ENCODE peak calls at places on chromosomes 12 and 14, in four cellular contexts. One of them, this sample, is unnamed.

GRCh38 chr14:101733211-101733610 is 28.3 kb upstream of the PPP2R5C start:
- DNase-seq in K562: peak; percentile 63
- DNase-seq in GM12878: no peak
- DNase-seq in IMR-90: peak; percentile 48
- DNase-seq in this sample: no peak

GRCh38 chr12:113988064-113988451 is 21.9 kb upstream of the RBM19 start:
- DNase-seq in K562: no peak
- DNase-seq in IMR-90: no peak
- DNase-seq in GM12878: no peak
- DNase-seq in this sample: no peak

GRCh38 chr12:68945255-68945654 is 12.3 kb upstream of the CPM start:
- DNase-seq in GM12878: no peak
- DNase-seq in IMR-90: no peak
- DNase-seq in K562: no peak
- DNase-seq in this sample: no peak

GRCh38 chr14:54840336-54840735 is 62.3 kb downstream of the GCH1 start:
- DNase-seq in IMR-90: no peak
- DNase-seq in K562: no peak
- DNase-seq in GM12878: no peak
- DNase-seq in this sample: no peak

GRCh38 chr14:22314183-22314820 is 274.7 kb downstream of the DAD1 start:
- DNase-seq in K562: peak; percentile 67
- DNase-seq in GM12878: peak; percentile 48
- DNase-seq in IMR-90: peak; percentile 62
- DNase-seq in this sample: no peak

GRCh38 chr14:75267141-75267601 is 11.5 kb upstream of the FOS start:
- DNase-seq in IMR-90: peak; percentile 83
- DNase-seq in GM12878: no peak
- DNase-seq in K562: no peak
- DNase-seq in this sample: no peak

GRCh38 chr12:104569348-104570173 is 112.8 kb downstream of the CHST11 start:
- DNase-seq in K562: no peak
- DNase-seq in IMR-90: no peak
- DNase-seq in GM12878: peak; percentile 88
- DNase-seq in this sample: no peak

GRCh38 chr14:71532790-71533189 is 399.4 kb upstream of the RGS6 start:
- DNase-seq in K562: no peak
- DNase-seq in GM12878: no peak
- DNase-seq in IMR-90: no peak
- DNase-seq in this sample: no peak

GRCh38 chr12:131044136-131044535 is 90.4 kb downstream of the ADGRD1 start:
- DNase-seq in GM12878: no peak
- DNase-seq in IMR-90: no peak
- DNase-seq in K562: no peak
- DNase-seq in this sample: no peak

GRCh38 chr14:72129283-72129682 is 197.1 kb downstream of the RGS6 start:
- DNase-seq in K562: no peak
- DNase-seq in IMR-90: no peak
- DNase-seq in GM12878: no peak
- DNase-seq in this sample: no peak

GRCh38 chr12:132831771-132832170 is 3.1 kb upstream of the GOLGA3 start:
- DNase-seq in IMR-90: no peak
- DNase-seq in K562: no peak
- DNase-seq in GM12878: no peak
- DNase-seq in this sample: no peak

GRCh38 chr14:99884834-99885648 is 91.8 kb downstream of the EML1 start:
- DNase-seq in GM12878: peak; percentile 7
- DNase-seq in K562: peak; percentile 52
- DNase-seq in IMR-90: peak; percentile 77
- DNase-seq in this sample: no peak

GRCh38 chr12:81330480-81330879 is 252.6 kb downstream of the ACSS3 start:
- DNase-seq in GM12878: no peak
- DNase-seq in IMR-90: no peak
- DNase-seq in K562: no peak
- DNase-seq in this sample: no peak

GRCh38 chr12:66119229-66119869 is 11.2 kb downstream of the LLPH start:
- DNase-seq in K562: no peak
- DNase-seq in IMR-90: peak; percentile 29
- DNase-seq in GM12878: no peak
- DNase-seq in this sample: no peak

GRCh38 chr12:62933220-62933870 is 1.6 kb downstream of the PPM1H start:
- DNase-seq in GM12878: no peak
- DNase-seq in IMR-90: no peak
- DNase-seq in K562: peak; percentile 57
- DNase-seq in this sample: no peak
- TF ChIP-seq CHD1 in GM12878: no peak
- TF ChIP-seq CHD1 in IMR-90: no peak
- TF ChIP-seq CHD1 in K562: no peak
- TF ChIP-seq CHD1 in this sample: no peak

DNA sequence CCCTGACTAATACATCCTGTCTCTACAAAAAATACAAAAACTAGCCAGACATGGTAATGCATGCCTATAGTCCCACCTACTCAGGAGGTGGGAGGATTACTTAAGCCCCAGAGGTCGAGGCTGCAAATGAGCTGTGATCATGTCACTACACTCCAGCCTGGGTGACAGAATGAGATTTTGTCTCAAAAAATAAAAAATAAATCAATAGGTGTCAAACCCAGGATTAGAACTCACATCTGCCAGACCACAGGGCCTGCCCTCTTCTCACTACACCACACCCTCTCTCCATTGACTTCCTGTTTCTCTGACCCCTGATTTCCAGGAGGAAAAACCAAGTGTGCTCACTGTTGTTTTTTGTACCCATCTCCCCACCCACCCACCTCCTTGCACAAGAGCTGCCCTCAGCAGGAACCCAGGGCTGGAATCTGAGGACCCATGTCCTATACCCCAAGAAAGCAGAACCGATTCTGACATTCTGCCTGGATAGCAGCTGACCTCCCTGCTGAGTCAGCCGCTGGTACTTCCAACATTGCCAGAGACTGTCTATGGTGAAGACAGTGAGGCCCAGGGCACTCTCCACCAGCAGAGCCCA is 6.2 kb downstream of the CMKLR1 start:
- DNase-seq in IMR-90: no peak
- DNase-seq in K562: peak; percentile 31
- DNase-seq in GM12878: no peak
- DNase-seq in this sample: no peak
- TF ChIP-seq CHD1 in IMR-90: no peak
- TF ChIP-seq CHD1 in K562: no peak
- TF ChIP-seq CHD1 in GM12878: no peak
- TF ChIP-seq CHD1 in this sample: no peak

GRCh38 chr14:68409355-68409754 is 383.5 kb downstream of the ZFP36L1 start:
- DNase-seq in K562: no peak
- DNase-seq in IMR-90: no peak
- DNase-seq in GM12878: no peak
- DNase-seq in this sample: no peak

GRCh38 chr14:68407275-68407674 is 385.6 kb downstream of the ZFP36L1 start:
- DNase-seq in K562: no peak
- DNase-seq in GM12878: no peak
- DNase-seq in IMR-90: peak; percentile 62
- DNase-seq in this sample: no peak

GRCh38 chr14:68405959-68406358 is 386.9 kb downstream of the ZFP36L1 start:
- DNase-seq in GM12878: no peak
- DNase-seq in IMR-90: peak; percentile 68
- DNase-seq in K562: no peak
- DNase-seq in this sample: no peak

GRCh38 chr14:68407838-68408237 is 385.0 kb downstream of the ZFP36L1 start:
- DNase-seq in K562: no peak
- DNase-seq in IMR-90: no peak
- DNase-seq in GM12878: no peak
- DNase-seq in this sample: no peak

DNA sequence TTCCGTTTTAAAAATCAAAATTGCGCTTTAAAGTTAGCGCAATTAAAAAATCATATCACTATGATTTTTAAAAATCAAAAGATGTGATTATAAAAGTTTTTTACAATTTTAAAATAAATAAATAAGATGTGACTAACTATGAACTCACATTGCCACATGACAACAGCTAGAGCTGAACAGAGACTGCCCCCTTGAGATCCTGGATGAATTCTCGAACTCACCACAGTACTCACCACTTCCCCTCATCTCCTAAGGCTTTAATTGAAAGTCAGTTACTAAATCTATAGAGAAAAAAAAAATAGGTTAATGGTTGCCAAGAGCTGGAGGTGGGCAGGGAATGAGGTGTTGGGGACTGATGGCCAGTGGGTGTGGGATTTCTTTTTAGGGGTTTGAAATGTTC is 384.2 kb downstream of the ZFP36L1 start:
- DNase-seq in GM12878: no peak
- DNase-seq in IMR-90: peak; percentile 48
- DNase-seq in K562: no peak
- DNase-seq in this sample: no peak
- TF ChIP-seq CHD1 in GM12878: no peak
- TF ChIP-seq CHD1 in IMR-90: no peak
- TF ChIP-seq CHD1 in K562: no peak
- TF ChIP-seq CHD1 in this sample: no peak

DNA sequence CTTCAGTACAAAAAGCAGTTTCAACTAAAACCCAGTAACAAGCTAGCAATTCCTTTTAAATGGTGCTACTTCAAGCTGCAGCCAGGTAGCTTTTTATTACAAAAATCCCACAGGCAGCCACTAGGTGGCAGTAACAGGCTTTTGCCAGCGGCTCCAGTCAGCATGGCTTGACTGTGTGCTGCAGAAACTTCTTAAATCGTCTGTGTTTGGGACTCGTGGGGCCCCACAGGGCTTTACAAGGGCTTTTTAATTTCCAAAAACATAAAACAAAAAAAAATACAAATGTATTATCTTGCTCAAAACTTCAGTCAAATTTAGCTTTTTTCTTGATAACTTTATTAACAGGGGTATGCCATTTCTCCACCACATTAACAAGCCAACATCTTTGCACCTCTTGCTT is 3.6 kb upstream of the CLEC4E start:
- DNase-seq in IMR-90: peak; percentile 59
- DNase-seq in K562: peak; percentile 62
- DNase-seq in GM12878: peak; percentile 40
- DNase-seq in this sample: peak; percentile 87
- TF ChIP-seq CHD1 in IMR-90: no peak
- TF ChIP-seq CHD1 in K562: no peak
- TF ChIP-seq CHD1 in GM12878: no peak
- TF ChIP-seq CHD1 in this sample: no peak

DNA sequence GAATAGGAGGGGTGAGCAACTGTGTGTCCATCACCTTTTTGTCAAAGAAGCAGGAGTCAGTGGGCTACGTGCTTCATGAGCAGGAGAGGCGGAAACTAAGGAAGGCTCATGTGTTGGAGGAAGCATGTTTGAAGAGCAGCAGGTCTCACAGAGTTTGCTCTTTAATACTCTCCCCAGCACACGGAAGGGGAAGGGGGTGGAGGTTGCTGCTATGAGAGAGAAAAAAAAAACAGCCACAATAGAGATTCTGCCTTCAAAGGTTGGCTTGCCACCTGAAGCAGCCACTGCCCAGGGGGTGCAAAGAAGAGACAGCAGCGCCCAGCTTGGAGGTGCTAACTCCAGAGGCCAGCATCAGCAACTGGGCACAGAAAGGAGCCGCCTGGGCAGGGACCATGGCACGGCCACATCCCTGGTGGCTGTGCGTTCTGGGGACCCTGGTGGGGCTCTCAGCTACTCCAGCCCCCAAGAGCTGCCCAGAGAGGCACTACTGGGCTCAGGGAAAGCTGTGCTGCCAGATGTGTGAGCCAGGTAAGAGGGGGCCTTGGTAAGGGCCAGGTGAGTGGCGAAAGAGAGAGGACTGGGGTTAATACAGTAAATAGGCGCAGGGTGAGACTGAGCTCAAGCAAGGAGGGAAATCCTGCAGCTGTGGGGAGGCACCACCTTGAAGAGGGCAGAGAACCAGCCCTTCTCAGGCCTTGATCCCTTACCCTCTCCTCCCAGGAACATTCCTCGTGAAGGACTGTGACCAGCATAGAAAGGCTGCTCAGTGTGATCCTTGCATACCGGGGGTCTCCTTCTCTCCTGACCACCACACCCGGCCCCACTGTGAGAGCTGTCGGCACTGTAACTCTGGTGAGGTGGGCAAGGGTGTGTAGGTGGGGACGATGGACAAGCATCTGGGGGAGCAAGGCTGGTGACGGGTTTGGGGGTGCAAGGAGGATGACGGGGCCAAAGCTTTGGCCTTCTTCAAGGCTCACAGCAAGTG is at the start of gene CD27:
- DNase-seq in IMR-90: no peak
- DNase-seq in GM12878: no peak
- DNase-seq in K562: no peak
- DNase-seq in this sample: no peak
- TF ChIP-seq CHD1 in IMR-90: no peak
- TF ChIP-seq CHD1 in GM12878: no peak
- TF ChIP-seq CHD1 in K562: no peak
- TF ChIP-seq CHD1 in this sample: no peak

GRCh38 chr12:46214668-46215429 is 54.0 kb downstream of the SLC38A1 start:
- DNase-seq in K562: no peak
- DNase-seq in GM12878: peak; percentile 78
- DNase-seq in IMR-90: peak; percentile 36
- DNase-seq in this sample: no peak

GRCh38 chr12:46209165-46209564 is 59.7 kb downstream of the SLC38A1 start:
- DNase-seq in GM12878: no peak
- DNase-seq in K562: no peak
- DNase-seq in IMR-90: peak; percentile 51
- DNase-seq in this sample: no peak

GRCh38 chr12:46210835-46211439 is 57.9 kb downstream of the SLC38A1 start:
- DNase-seq in GM12878: no peak
- DNase-seq in K562: no peak
- DNase-seq in IMR-90: no peak
- DNase-seq in this sample: no peak

GRCh38 chr12:46209914-46210834 is 58.7 kb downstream of the SLC38A1 start:
- DNase-seq in K562: no peak
- DNase-seq in IMR-90: no peak
- DNase-seq in GM12878: peak; percentile 68
- DNase-seq in this sample: no peak

GRCh38 chr12:46212108-46212982 is 56.5 kb downstream of the SLC38A1 start:
- DNase-seq in K562: no peak
- DNase-seq in GM12878: no peak
- DNase-seq in IMR-90: no peak
- DNase-seq in this sample: no peak
- TF ChIP-seq CHD1 in K562: no peak
- TF ChIP-seq CHD1 in GM12878: no peak
- TF ChIP-seq CHD1 in IMR-90: no peak
- TF ChIP-seq CHD1 in this sample: no peak

GRCh38 chr14:53610947-53611346 is 345.7 kb downstream of the BMP4 start:
- DNase-seq in IMR-90: no peak
- DNase-seq in GM12878: no peak
- DNase-seq in K562: no peak
- DNase-seq in this sample: no peak

GRCh38 chr14:53609009-53609408 is 347.6 kb downstream of the BMP4 start:
- DNase-seq in IMR-90: no peak
- DNase-seq in GM12878: no peak
- DNase-seq in K562: no peak
- DNase-seq in this sample: no peak

GRCh38 chr14:53615254-53615653 is 341.4 kb downstream of the BMP4 start:
- DNase-seq in GM12878: no peak
- DNase-seq in IMR-90: no peak
- DNase-seq in K562: no peak
- DNase-seq in this sample: no peak

GRCh38 chr14:53608369-53608768 is 348.3 kb downstream of the BMP4 start:
- DNase-seq in IMR-90: no peak
- DNase-seq in GM12878: no peak
- DNase-seq in K562: no peak
- DNase-seq in this sample: no peak

GRCh38 chr14:53613404-53614253 is 343.0 kb downstream of the BMP4 start:
- DNase-seq in K562: no peak
- DNase-seq in IMR-90: peak; percentile 90
- DNase-seq in GM12878: peak; percentile 98
- DNase-seq in this sample: no peak
- TF ChIP-seq CHD1 in K562: no peak
- TF ChIP-seq CHD1 in IMR-90: no peak
- TF ChIP-seq CHD1 in GM12878: no peak
- TF ChIP-seq CHD1 in this sample: no peak

GRCh38 chr14:21263284-21264024 is 5.8 kb downstream of the HNRNPC start:
- DNase-seq in K562: no peak
- DNase-seq in GM12878: no peak
- DNase-seq in IMR-90: peak; percentile 49
- DNase-seq in this sample: peak; percentile 19
- TF ChIP-seq CHD1 in K562: no peak
- TF ChIP-seq CHD1 in GM12878: no peak
- TF ChIP-seq CHD1 in IMR-90: no peak
- TF ChIP-seq CHD1 in this sample: no peak